ENCODE peak calls at places on chromosomes 7 and 10, in nine cellular contexts. B is heart left ventricle; T is IMR-90; G is A673; N is MM.1S; W is upper lobe of right lung; M is mesendoderm; I is CD8-positive, alpha-beta memory T cell; Y is cardiac muscle cell. S is an unnamed sample.

GRCh38 chr10:133257489-133258065 is 19.1 kb downstream of the ADAM8 start:
- DNase-seq in B (peak; percentile 83), T (no peak), G (peak; percentile 40), N (no peak), W (peak; percentile 91), M (peak; percentile 73), I (peak; percentile 28), Y (peak; percentile 50), S (no peak)

GRCh38 chr7:143877076-143877475 is 24.9 kb downstream of the TCAF1 start:
- DNase-seq in B (no peak), T (no peak), G (no peak), N (no peak), W (no peak), M (no peak), I (no peak), Y (no peak), S (no peak)

GRCh38 chr10:62327897-62328296 is 46.3 kb upstream of the ZNF365 start:
- DNase-seq in B (no peak), T (no peak), G (no peak), N (peak; percentile 8), W (no peak), M (no peak), I (no peak), Y (no peak), S (no peak)

GRCh38 chr7:57364933-57365710 is 84.9 kb upstream of the ZNF716 start:
- DNase-seq in B (no peak), T (no peak), G (no peak), N (no peak), W (no peak), M (no peak), I (no peak), Y (no peak), S (no peak)

GRCh38 chr10:112558476-112559166 is 111.6 kb downstream of the VTI1A start:
- DNase-seq in B (no peak), T (no peak), G (peak; percentile 4), N (no peak), W (no peak), M (no peak), I (no peak), Y (no peak), S (no peak)

GRCh38 chr7:43244782-43245181 is 132.3 kb downstream of the HECW1 start:
- DNase-seq in B (no peak), T (no peak), G (peak; percentile 8), N (no peak), W (no peak), M (no peak), I (no peak), Y (no peak), S (no peak)

GRCh38 chr10:115950320-115950719 is 322.7 kb downstream of the GFRA1 start:
- DNase-seq in B (no peak), T (peak; percentile 40), G (no peak), N (no peak), W (no peak), M (no peak), I (no peak), Y (peak; percentile 44), S (no peak)

GRCh38 chr7:44158060-44158872 is 17.1 kb upstream of the MYL7 start:
- DNase-seq in B (no peak), T (no peak), G (no peak), N (no peak), W (no peak), M (no peak), I (no peak), Y (no peak), S (no peak)

GRCh38 chr10:5500162-5500670 is 846 bp upstream of the CALML5 start:
- DNase-seq in B (no peak), T (no peak), G (no peak), N (no peak), W (no peak), M (no peak), I (no peak), Y (no peak), S (no peak)

GRCh38 chr10:5498791-5499492 is 428 bp downstream of the CALML5 start:
- DNase-seq in B (no peak), T (no peak), G (no peak), N (no peak), W (no peak), M (no peak), I (no peak), Y (no peak), S (no peak)

GRCh38 chr10:5497948-5498730 is 1.2 kb downstream of the CALML5 start:
- DNase-seq in B (no peak), T (no peak), G (no peak), N (no peak), W (peak; percentile 41), M (no peak), I (no peak), Y (no peak), S (no peak)

GRCh38 chr10:5500910-5501309 is 1.5 kb upstream of the CALML5 start:
- DNase-seq in B (no peak), T (no peak), G (no peak), N (no peak), W (no peak), M (no peak), I (no peak), Y (no peak), S (no peak)

DNA sequence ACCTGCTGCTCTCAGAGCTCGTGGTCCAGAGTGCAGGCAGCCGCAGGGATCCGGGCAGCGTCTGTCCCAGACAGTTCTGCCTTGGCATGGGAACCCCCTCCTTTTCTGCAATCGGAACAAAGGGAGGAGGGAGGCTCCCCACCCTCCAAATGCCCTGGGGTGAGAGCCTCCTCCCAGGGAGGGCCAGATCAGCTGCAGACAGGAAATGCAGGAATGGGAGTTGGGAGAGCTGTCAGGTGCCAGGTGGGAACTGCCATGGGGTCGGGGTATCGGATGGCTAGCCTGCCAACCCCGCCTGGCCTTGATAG is at the start of gene CALML5:
- DNase-seq in B (no peak), T (no peak), G (no peak), N (no peak), W (no peak), M (no peak), I (no peak), Y (no peak), S (no peak)
- H3K4me1 ChIP-seq in B (no peaks in the 10 kb centered on the region), T (no peaks in the 10 kb centered on the region), G (no peaks in the 10 kb centered on the region), N (no peaks in the 10 kb centered on the region), W (peaks cover 7% of the 10 kb centered on the region), M (peaks cover 2% of the 10 kb centered on the region), I (no peaks in the 10 kb centered on the region), Y (no peaks in the 10 kb centered on the region), S (no peaks in the 10 kb centered on the region)

GRCh38 chr10:80168111-80168511 is 35.6 kb downstream of the PLAC9 start:
- DNase-seq in B (peak; percentile 19), T (no peak), G (no peak), N (no peak), W (no peak), M (no peak), I (no peak), Y (no peak), S (no peak)
- H3K4me1 ChIP-seq in B (peaks cover 40% of the 10 kb centered on the region), T (peaks cover 32% of the 10 kb centered on the region), G (peaks cover 10% of the 10 kb centered on the region), N (no peaks in the 10 kb centered on the region), W (peaks cover 18% of the 10 kb centered on the region), M (peaks cover 5% of the 10 kb centered on the region), I (peaks cover 2% of the 10 kb centered on the region), Y (peaks cover 12% of the 10 kb centered on the region), S (peaks cover 5% of the 10 kb centered on the region)

GRCh38 chr10:123154092-123154942 is at the start of gene BUB3:
- DNase-seq in B (peak; percentile 99), T (peak; percentile 100), G (peak; percentile 99), N (peak; percentile 100), W (peak; percentile 98), M (peak; percentile 100), I (peak; percentile 95), Y (peak; percentile 100), S (peak; percentile 92)

GRCh38 chr10:123156091-123156490 is 1.9 kb downstream of the BUB3 start:
- DNase-seq in B (no peak), T (peak; percentile 53), G (no peak), N (no peak), W (no peak), M (no peak), I (no peak), Y (peak; percentile 62), S (no peak)

GRCh38 chr10:123153486-123154091 is 613 bp upstream of the BUB3 start:
- DNase-seq in B (no peak), T (no peak), G (no peak), N (no peak), W (no peak), M (no peak), I (no peak), Y (no peak), S (no peak)

GRCh38 chr10:123157210-123157609 is 3.0 kb downstream of the BUB3 start:
- DNase-seq in B (no peak), T (peak; percentile 82), G (no peak), N (no peak), W (no peak), M (no peak), I (no peak), Y (no peak), S (no peak)

DNA sequence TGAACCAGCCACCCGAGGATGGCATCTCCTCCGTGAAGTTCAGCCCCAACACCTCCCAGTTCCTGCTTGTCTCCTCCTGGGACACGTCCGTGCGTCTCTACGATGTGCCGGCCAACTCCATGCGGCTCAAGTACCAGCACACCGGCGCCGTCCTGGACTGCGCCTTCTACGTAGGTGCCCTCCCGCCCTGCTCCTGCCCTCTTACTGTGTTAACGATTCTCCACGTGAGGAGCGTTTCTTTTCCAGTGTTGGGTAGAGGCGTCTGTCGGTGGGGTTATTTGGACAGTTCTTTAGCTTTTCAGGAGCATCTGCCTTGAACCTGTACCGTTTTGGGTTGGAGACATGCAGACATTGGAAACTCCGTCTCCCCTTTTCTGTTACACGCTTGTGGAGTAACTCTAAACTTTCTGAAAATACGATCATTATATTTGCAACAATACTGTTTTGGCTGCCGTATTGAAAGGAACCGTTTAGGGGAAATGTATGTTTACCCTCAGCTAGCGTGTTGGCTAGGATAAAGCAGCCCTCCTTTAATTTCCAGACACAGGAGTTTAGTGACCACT is 822 bp downstream of the BUB3 start:
- DNase-seq in B (no peak), T (peak; percentile 40), G (no peak), N (peak; percentile 47), W (peak; percentile 72), M (no peak), I (no peak), Y (peak; percentile 53), S (no peak)
- H3K4me1 ChIP-seq in B (peaks cover 12% of the 10 kb centered on the region), T (peaks cover 1% of the 10 kb centered on the region), G (peaks cover 15% of the 10 kb centered on the region), N (peaks cover 35% of the 10 kb centered on the region), W (peaks cover 34% of the 10 kb centered on the region), M (no peaks in the 10 kb centered on the region), I (peaks cover 75% of the 10 kb centered on the region), Y (peaks cover 11% of the 10 kb centered on the region), S (peaks cover 72% of the 10 kb centered on the region)

GRCh38 chr10:17229717-17229966 is 1.6 kb downstream of the VIM start:
- DNase-seq in B (no peak), T (no peak), G (no peak), N (no peak), W (no peak), M (peak; percentile 81), I (no peak), Y (no peak), S (no peak)

GRCh38 chr10:17227367-17228080 is 517 bp upstream of the VIM start:
- DNase-seq in B (no peak), T (peak; percentile 39), G (peak; percentile 80), N (peak; percentile 41), W (no peak), M (peak; percentile 37), I (peak; percentile 53), Y (no peak), S (peak; percentile 74)

GRCh38 chr10:17228081-17229015 is at the start of gene VIM:
- DNase-seq in B (peak; percentile 93), T (peak; percentile 96), G (peak; percentile 97), N (peak; percentile 80), W (peak; percentile 92), M (peak; percentile 97), I (peak; percentile 80), Y (peak; percentile 96), S (peak; percentile 94)

GRCh38 chr10:17229967-17230682 is 2.1 kb downstream of the VIM start:
- DNase-seq in B (peak; percentile 85), T (peak; percentile 55), G (peak; percentile 89), N (peak; percentile 93), W (peak; percentile 95), M (peak; percentile 87), I (peak; percentile 94), Y (peak; percentile 83), S (peak; percentile 81)

GRCh38 chr10:17229016-17229716 is 1.1 kb downstream of the VIM start:
- DNase-seq in B (peak; percentile 94), T (peak; percentile 89), G (peak; percentile 94), N (peak; percentile 25), W (peak; percentile 91), M (peak; percentile 88), I (peak; percentile 74), Y (peak; percentile 95), S (peak; percentile 80)
- H3K4me1 ChIP-seq in B (peaks cover 15% of the 10 kb centered on the region), T (peaks cover 14% of the 10 kb centered on the region), G (peaks cover 42% of the 10 kb centered on the region), N (peaks cover 24% of the 10 kb centered on the region), W (peaks cover 34% of the 10 kb centered on the region), M (peaks cover 8% of the 10 kb centered on the region), I (peaks cover 46% of the 10 kb centered on the region), Y (peaks cover 10% of the 10 kb centered on the region), S (peaks cover 73% of the 10 kb centered on the region)